ENCODE peak calls at places on chromosomes 6 and 20, in seven cellular contexts. E is iris pigment epithelial cell, Z is iPS-NIHi11, J is suprapubic skin, U is GM10248, W is posterior vena cava, R is psoas muscle. Q is an unnamed sample.

GRCh38 chr6:167975449-167975848 is 22.0 kb upstream of the KIF25 start:
- DNase-seq in W (no peak), E (no peak), J (no peak), Z (no peak), U (no peak), R (no peak), Q (no peak)

GRCh38 chr20:17786221-17786718 is 86.5 kb downstream of the BANF2 start:
- DNase-seq in U (no peak), E (peak), W (no peak), R (peak), Z (no peak), J (no peak), Q (no peak)

GRCh38 chr6:132235596-132236280 is 165.5 kb downstream of the MOXD1 start:
- DNase-seq in U (no peak), Z (no peak), E (peak), J (no peak), W (no peak), R (no peak), Q (no peak)

GRCh38 chr6:146790561-146791091 is 191.9 kb downstream of the ADGB start:
- DNase-seq in U (no peak), R (no peak), J (no peak), Z (no peak), E (no peak), W (no peak), Q (no peak)

GRCh38 chr6:35312763-35313125 is 15.1 kb downstream of the DEF6 start:
- DNase-seq in J (no peak), U (no peak), E (no peak), W (no peak), R (no peak), Z (no peak), Q (no peak)

GRCh38 chr6:31733734-31734133 is 2.6 kb downstream of the CLIC1 start:
- DNase-seq in W (no peak), Z (no peak), U (no peak), E (no peak), R (no peak), J (no peak), Q (no peak)

GRCh38 chr6:70547313-70547712 is 19.4 kb upstream of the SDHAF4 start:
- DNase-seq in E (peak), Z (no peak), U (no peak), W (no peak), R (no peak), J (no peak), Q (no peak)

GRCh38 chr6:77657365-77657764 is 4.5 kb downstream of the MEI4 start:
- DNase-seq in J (no peak), U (no peak), W (no peak), Z (no peak), R (no peak), E (no peak), Q (no peak)

GRCh38 chr20:49460916-49461315 is 21.6 kb downstream of the KCNB1 start:
- DNase-seq in W (no peak), R (no peak), E (no peak), Z (no peak), J (no peak), U (no peak), Q (peak)

GRCh38 chr6:130982941-130983456 is 80.0 kb downstream of the EPB41L2 start:
- DNase-seq in E (no peak), J (no peak), W (no peak), R (no peak), U (no peak), Z (no peak), Q (no peak)

GRCh38 chr6:139474145-139475108 is 100.0 kb upstream of the CITED2 start:
- DNase-seq in E (peak), J (no peak), W (no peak), R (no peak), U (peak), Z (peak), Q (no peak)

GRCh38 chr6:35140991-35141720 is at the start of gene TCP11:
- DNase-seq in E (no peak), U (peak), Z (no peak), W (no peak), J (no peak), R (peak), Q (peak)

GRCh38 chr6:89433637-89434499 is 916 bp downstream of the ANKRD6 start:
- DNase-seq in U (peak), J (peak), Z (peak), R (peak), E (no peak), W (no peak), Q (no peak)

GRCh38 chr6:170108890-170109587 is 181.8 kb downstream of the DLL1 start:
- DNase-seq in W (peak), E (no peak), R (no peak), Z (no peak), J (peak), U (no peak), Q (no peak)

GRCh38 chr6:3791526-3792212 is 40.2 kb upstream of the PXDC1 start:
- DNase-seq in E (no peak), J (no peak), Z (no peak), R (no peak), W (no peak), U (no peak), Q (no peak)

GRCh38 chr6:37381579-37381978 is 27.8 kb downstream of the RNF8 start:
- DNase-seq in W (no peak), J (no peak), R (no peak), Z (peak), U (peak), E (peak), Q (no peak)

GRCh38 chr6:147087641-147088040 is 116.6 kb upstream of the STXBP5 start:
- DNase-seq in R (no peak), W (no peak), J (no peak), U (no peak), E (no peak), Z (no peak), Q (no peak)

GRCh38 chr6:27091661-27092315 is 155.7 kb upstream of the PRSS16 start:
- DNase-seq in W (no peak), J (no peak), R (no peak), Z (peak), E (peak), U (peak), Q (no peak)

GRCh38 chr6:165708985-165709576 is 46.0 kb upstream of the PDE10A start:
- DNase-seq in R (no peak), W (no peak), U (no peak), Z (no peak), J (no peak), E (no peak), Q (no peak)

GRCh38 chr20:1327827-1328679 is 886 bp downstream of the SDCBP2 start:
- DNase-seq in E (no peak), J (peak), Z (no peak), W (peak), R (no peak), U (no peak), Q (peak)

GRCh38 chr6:170279977-170280688 is 10.7 kb downstream of the DLL1 start:
- DNase-seq in J (no peak), E (peak), W (peak), R (peak), U (peak), Z (peak), Q (peak)

GRCh38 chr20:20441259-20441658 is 73.4 kb downstream of the INSM1 start:
- DNase-seq in Z (no peak), W (no peak), R (no peak), E (no peak), U (no peak), J (no peak), Q (no peak)

GRCh38 chr6:96700931-96701330 is 136.3 kb downstream of the GPR63 start:
- DNase-seq in U (no peak), E (no peak), R (no peak), Z (no peak), W (no peak), J (no peak), Q (no peak)

GRCh38 chr20:1817577-1818211 is 77.5 kb upstream of the SIRPA start:
- DNase-seq in R (no peak), E (no peak), J (no peak), U (no peak), Z (no peak), W (no peak), Q (no peak)

GRCh38 chr20:25453035-25453810 is 45.8 kb downstream of the GINS1 start:
- DNase-seq in E (peak), U (no peak), Z (no peak), R (no peak), J (no peak), W (no peak), Q (no peak)

GRCh38 chr6:74715362-74716068 is 490.3 kb downstream of the COL12A1 start:
- DNase-seq in E (peak), U (no peak), R (no peak), J (no peak), Z (no peak), W (no peak), Q (no peak)

GRCh38 chr6:157337766-157338165 is 14.4 kb upstream of the TMEM242 start:
- DNase-seq in R (no peak), U (no peak), W (no peak), J (no peak), E (no peak), Z (no peak), Q (no peak)

GRCh38 chr6:89352329-89353117 is at the start of gene UBE2J1:
- DNase-seq in W (peak), E (peak), R (peak), J (peak), Z (peak), U (peak), Q (peak)

GRCh38 chr6:29777319-29777718 is 50.3 kb upstream of the HLA-G start:
- DNase-seq in Z (no peak), U (no peak), W (no peak), J (no peak), R (no peak), E (no peak), Q (no peak)

GRCh38 chr20:48818481-48818987 is 9.3 kb downstream of the PREX1 start:
- DNase-seq in W (peak), U (peak), R (no peak), Z (no peak), J (no peak), E (no peak), Q (no peak)

GRCh38 chr6:57324538-57324937 is 7.1 kb downstream of the PRIM2 start:
- DNase-seq in Z (no peak), E (no peak), J (no peak), R (no peak), U (no peak), W (no peak), Q (no peak)

GRCh38 chr20:31670371-31671228 is 32.9 kb downstream of the COX4I2 start:
- DNase-seq in W (no peak), Z (no peak), U (no peak), J (peak), E (no peak), R (peak), Q (no peak)

GRCh38 chr6:46918830-46919229 is 2.9 kb downstream of the ADGRF5 start:
- DNase-seq in E (no peak), R (no peak), W (no peak), J (no peak), U (no peak), Z (no peak), Q (no peak)

GRCh38 chr6:100269189-100269588 is 195.5 kb downstream of the SIM1 start:
- DNase-seq in J (no peak), Z (no peak), R (no peak), W (no peak), U (no peak), E (peak), Q (no peak)